ENCODE peak calls at places on chromosome 13, in four cellular contexts. B is IMR-90, R is neuronal stem cell, I is fibroblast of lung. D is an unnamed sample. For H3K9me3 and H3K4me1, the result is how much of the 10 kb centered on the place peaks cover.

GRCh38 chr13:107233541-107233940 is 665.6 kb upstream of the ARGLU1 start:
- DNase-seq in R (no peak), B (no peak), I (no peak), D (no peak)

GRCh38 chr13:33125821-33126570 is 109.8 kb downstream of the KL start:
- DNase-seq in I (peak), R (peak), B (peak), D (peak)

GRCh38 chr13:23754506-23754905 is 134.7 kb downstream of the MIPEP start:
- DNase-seq in I (no peak), B (peak), R (no peak), D (no peak)

GRCh38 chr13:98307744-98308524 is 130.9 kb upstream of the RNF113B start:
- DNase-seq in B (peak), R (no peak), I (peak), D (no peak)

GRCh38 chr13:40064723-40065122 is 409.3 kb downstream of the COG6 start:
- DNase-seq in B (peak), R (no peak), I (peak), D (peak)

GRCh38 chr13:73465629-73465974 is 406.8 kb downstream of the KLF5 start:
- DNase-seq in R (no peak), I (peak), B (peak), D (peak)

GRCh38 chr13:92716749-92717148 is 509.9 kb upstream of the GPC6 start:
- DNase-seq in B (peak), R (no peak), I (peak), D (peak)

GRCh38 chr13:91459485-91459884 is 61.1 kb downstream of the GPC5 start:
- DNase-seq in B (no peak), I (no peak), R (no peak), D (no peak)

GRCh38 chr13:94332360-94333040 is 147.0 kb downstream of the DCT start:
- DNase-seq in R (no peak), B (peak), I (peak), D (no peak)

GRCh38 chr13:60584976-60585375 is 188.0 kb downstream of the TDRD3 start:
- DNase-seq in B (no peak), R (no peak), I (no peak), D (peak)

GRCh38 chr13:46182491-46182877 is 507 bp upstream of the LCP1 start:
- DNase-seq in R (no peak), B (no peak), I (no peak), D (no peak)

GRCh38 chr13:111589321-111589720 is 268.9 kb downstream of the TEX29 start:
- DNase-seq in B (no peak), R (no peak), I (no peak), D (no peak)

GRCh38 chr13:111584101-111584500 is 263.7 kb downstream of the TEX29 start:
- DNase-seq in B (no peak), R (no peak), I (no peak), D (no peak)

GRCh38 chr13:111587249-111587648 is 266.8 kb downstream of the TEX29 start:
- DNase-seq in I (no peak), B (no peak), R (no peak), D (no peak)

GRCh38 chr13:111589992-111590391 is 269.6 kb downstream of the TEX29 start:
- DNase-seq in I (no peak), R (no peak), B (no peak), D (no peak)

GRCh38 chr13:111586291-111586690 is 265.8 kb downstream of the TEX29 start:
- DNase-seq in I (no peak), R (no peak), B (no peak), D (no peak)
- H3K9me3 ChIP-seq in I (under half), R (under half), B (under half), D (under half)

DNA sequence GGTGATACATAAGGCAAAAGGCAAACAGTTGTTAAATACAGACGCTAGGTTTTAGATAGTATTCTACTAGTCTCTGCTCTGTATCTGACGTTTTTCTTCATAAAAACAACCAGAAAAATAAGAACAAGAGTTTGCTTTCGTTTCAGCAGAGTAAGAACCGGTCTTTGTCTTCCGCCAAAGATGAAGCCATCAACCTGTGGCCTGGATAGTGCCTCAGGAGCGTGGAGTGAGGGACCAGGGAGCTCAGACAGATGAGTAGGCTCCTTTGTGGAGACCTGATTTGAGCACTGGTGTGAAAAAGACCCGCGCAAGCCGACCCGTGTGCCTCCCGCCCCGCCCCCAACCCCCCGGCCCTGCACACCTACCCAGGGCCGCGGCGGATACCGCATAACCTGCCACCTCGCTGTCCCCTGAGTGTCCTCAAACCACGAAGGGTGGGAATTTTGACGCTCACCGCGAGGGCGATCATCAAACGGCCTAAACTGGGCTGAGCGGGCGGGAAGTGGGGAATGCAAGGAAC is 969 bp upstream of the LMO7 start:
- DNase-seq in I (no peak), R (no peak), B (no peak), D (no peak)
- H3K9ac ChIP-seq in I (peak), R (peak), B (peak), D (peak)

DNA sequence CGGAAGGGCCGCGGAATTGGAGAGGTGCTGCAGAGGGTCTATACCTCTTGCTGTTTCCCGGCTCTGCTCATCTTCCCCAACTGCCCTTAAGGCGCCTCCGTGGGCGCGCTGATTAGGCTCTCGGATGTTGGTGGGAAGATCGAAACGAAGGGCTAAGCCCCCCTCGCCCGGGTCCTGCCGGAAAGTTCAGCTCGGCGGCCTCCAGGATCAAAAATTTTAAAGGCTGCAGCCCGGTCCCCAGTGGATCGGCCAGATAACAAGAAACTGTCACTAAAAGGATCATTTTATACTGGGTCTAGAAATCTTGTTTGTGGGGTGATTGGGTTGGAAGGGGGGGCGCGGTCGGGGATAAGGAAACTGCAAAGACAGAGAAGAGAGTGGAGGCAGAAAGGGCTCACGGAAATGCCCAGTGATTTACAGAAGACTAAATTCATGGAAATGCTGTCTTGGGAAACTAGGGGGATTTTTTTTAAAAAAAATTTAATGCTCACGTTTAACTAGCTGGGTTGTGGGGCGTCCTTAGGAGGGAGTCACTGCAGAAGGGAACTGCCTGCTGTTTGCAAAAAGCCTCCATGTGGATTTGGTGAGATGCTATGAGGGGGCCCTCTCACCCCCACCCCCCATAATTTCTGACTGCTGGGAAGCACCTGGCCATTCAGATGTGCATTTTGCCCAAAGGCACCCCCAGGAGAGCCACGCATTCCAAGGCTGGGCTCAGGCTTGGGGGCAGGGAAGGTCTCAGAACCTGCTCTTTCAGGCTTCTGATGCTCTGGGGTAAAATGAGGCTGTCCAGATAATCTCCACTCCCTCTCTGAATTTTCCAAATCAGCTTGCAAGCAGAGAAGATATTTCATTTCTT is 7.7 kb downstream of the CDX2 start:
- DNase-seq in B (no peak), R (no peak), I (no peak), D (no peak)
- H3K4me1 ChIP-seq in B (under half), R (under half), I (under half), D (under half)

DNA sequence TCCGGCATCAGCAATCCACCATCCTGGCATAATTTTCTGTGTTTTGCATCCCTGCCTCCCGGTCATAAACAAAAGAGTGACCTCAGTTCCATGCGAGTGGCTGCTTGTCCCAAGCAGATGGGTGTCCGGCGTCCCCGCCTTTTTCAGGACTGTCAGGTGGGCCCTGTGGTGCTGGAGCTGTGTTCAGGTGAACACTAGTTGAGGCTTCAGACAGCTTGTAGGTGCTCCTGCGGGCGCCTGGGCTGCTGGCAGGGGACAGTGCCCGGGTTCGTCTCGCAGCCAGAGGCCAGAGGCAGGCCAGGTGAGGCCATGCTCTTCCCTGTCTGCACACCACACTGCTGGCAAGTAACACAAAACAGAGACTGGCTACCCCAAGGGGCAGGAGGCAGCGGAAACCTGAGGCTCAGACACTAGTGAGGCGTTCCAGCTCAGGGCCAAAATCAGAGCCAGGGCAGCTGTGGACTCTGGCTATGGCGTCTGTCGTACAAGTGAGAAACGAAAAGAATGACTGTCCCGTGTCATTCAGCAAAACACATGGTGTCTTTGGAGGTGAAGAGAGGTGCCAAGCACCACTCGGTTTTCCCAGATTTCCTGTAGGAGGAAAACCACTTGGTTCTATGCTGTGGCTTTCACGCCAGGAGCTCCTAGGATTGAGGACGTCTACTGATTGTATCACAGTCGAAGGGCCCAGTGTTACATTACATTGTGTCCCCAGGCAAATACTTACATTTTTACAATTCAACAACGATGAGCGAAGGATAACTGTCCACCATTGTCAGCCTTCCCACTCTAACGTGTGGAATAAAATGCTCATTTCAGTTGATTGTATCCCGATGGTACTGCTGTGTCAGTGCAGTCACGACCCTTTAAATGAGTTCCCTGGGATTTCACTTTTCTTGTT is 104.0 kb downstream of the ATP11A start:
- DNase-seq in I (no peak), B (no peak), R (no peak), D (no peak)
- H3K9me3 ChIP-seq in I (under half), B (under half), R (under half), D (under half)

GRCh38 chr13:62014299-62014698 is 598.6 kb upstream of the PCDH20 start:
- DNase-seq in B (peak), R (no peak), I (peak), D (no peak)
- H3K9ac ChIP-seq in B (no peak), R (no peak), I (no peak), D (no peak)

DNA sequence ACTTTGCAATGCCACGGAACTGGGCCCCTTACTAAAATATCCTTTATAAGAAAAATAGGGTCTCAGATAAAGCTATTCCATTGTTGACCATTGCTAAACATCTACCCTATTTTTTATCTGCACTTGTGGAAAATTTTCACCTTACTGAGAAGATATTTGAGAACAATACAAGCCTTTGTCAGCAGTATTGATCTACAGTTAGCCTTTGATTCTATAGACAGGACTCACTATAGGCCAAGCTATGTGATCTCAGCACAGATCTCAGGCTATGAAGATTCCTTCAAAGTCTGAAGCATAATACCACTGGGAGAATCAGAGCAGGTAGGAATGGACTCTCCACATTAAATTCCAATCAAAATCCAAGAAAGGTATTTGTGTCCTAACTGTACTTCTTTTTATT is 1099.7 kb downstream of the DIAPH3 start:
- DNase-seq in I (no peak), R (no peak), B (no peak), D (no peak)
- H3K4me1 ChIP-seq in I (under half), R (under half), B (under half), D (under half)

DNA sequence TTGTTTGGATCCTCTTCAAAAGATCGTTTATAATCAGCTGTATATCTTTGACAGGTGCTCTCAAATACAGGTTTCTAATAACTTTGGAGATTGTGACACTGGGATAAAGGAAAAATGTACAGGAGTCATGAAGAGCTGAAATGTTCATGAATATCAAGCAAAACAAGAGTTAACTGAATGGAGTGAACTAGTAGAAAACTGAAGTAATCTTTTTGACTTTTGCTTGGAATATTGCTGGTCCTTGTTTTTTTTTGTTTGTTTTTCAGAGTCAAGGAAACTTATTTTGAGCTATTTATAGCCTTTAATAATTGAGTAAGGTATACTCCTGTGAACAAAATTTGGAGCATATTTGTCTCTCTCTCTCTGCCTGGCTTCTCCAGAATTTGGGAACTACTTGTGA is 25.3 kb downstream of the MED4 start:
- DNase-seq in R (no peak), I (no peak), B (no peak), D (no peak)
- H3K9me3 ChIP-seq in R (half or more), I (under half), B (under half), D (under half)

DNA sequence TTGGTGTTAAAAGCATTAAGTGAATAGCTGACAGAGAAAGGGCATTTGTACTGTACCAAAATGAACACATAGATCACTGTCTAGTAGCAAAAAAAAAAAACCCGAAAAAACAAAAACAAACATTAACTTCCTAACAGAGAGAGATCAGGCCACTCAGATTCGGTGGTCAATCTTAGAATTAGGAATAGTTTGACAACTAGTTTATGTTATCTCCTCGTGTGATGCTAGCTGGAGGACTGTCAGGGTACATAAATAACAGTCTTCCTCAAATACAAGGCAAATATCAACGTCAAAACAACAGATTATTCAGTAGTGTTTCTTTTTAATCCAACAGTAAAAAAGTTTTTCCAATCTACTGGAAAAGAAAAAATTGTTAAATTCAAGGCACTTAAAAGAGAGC is 1.7 kb downstream of the ZMYM5 start:
- DNase-seq in I (no peak), B (no peak), R (no peak), D (no peak)
- H3K9ac ChIP-seq in I (no peak), B (peak), R (no peak), D (peak)

GRCh38 chr13:30862707-30863106 is 43.4 kb upstream of the MEDAG start:
- DNase-seq in I (no peak), B (no peak), R (no peak), D (peak)

GRCh38 chr13:30863231-30863630 is 42.8 kb upstream of the MEDAG start:
- DNase-seq in R (no peak), I (no peak), B (no peak), D (no peak)

GRCh38 chr13:30864352-30865130 is 41.5 kb upstream of the MEDAG start:
- DNase-seq in B (peak), R (no peak), I (peak), D (peak)

GRCh38 chr13:30865131-30866009 is 40.7 kb upstream of the MEDAG start:
- DNase-seq in R (peak), I (peak), B (peak), D (peak)

GRCh38 chr13:30863796-30864195 is 42.3 kb upstream of the MEDAG start:
- DNase-seq in B (no peak), I (no peak), R (no peak), D (no peak)
- H3K4me1 ChIP-seq in B (under half), I (under half), R (under half), D (under half)

GRCh38 chr13:50910483-50910805 is 853 bp downstream of the RNASEH2B start:
- DNase-seq in I (peak), R (peak), B (peak), D (peak)

GRCh38 chr13:50908371-50908770 is 1.2 kb upstream of the RNASEH2B start:
- DNase-seq in I (no peak), R (no peak), B (no peak), D (no peak)

GRCh38 chr13:50911051-50911690 is 1.6 kb downstream of the RNASEH2B start:
- DNase-seq in I (peak), B (no peak), R (peak), D (no peak)

GRCh38 chr13:50907781-50908180 is 1.8 kb upstream of the RNASEH2B start:
- DNase-seq in R (no peak), I (no peak), B (no peak), D (no peak)

DNA sequence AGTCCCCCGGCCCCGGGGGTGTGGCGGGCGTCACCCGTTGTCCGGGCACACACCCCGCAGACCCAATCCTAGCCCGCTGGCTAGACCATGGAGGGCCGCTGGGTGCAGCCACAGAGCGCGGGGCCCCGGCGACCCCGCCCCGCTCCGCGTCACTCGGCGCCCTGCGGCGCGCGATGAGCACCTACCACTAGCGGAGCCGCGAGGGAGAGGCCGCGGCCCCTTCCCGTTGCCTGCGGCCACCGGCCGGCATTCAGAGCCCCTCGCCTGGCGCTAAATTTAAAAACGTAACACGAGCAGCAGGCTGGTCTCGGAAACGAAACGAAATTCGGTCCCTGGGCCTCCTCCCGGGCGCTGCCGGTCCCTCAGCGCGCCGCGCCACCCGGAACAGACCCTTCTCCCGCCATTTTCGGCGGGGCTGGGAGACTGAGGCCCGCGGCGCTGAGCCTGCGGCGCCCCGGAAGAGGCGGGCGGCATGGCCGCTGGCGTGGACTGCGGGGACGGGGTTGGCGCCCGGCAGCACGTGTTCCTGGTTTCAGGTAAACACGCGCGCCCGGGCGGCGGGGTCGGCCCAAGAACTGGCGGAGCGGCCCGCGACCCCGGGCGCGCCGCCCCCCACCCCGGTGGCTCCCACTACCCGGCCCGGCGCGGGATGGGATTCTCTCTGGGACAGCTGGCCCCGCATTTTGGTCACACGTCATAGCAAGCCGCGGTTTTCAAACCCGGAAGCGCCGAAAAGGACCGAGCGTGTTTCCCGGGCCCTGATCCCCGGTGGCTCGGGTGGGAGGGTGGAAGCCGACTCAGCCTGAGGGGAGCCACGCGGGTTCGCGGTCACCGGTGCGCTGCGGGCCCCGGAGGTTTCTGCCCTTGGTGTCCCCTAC is at the start of gene RNASEH2B:
- DNase-seq in B (peak), R (peak), I (peak), D (peak)
- H3K9me3 ChIP-seq in B (under half), R (under half), I (under half), D (under half)